ENCODE peak calls at places on chromosomes 12 and 14, in ten cellular contexts. B is IMR-90; L is ovary; C is colonic mucosa; P is tibial artery; I is PC-3; V is lung; Q is right cardiac atrium; D is psoas muscle; M is CD8-positive, alpha-beta T cell. W is an unnamed sample. For H3K9me3, the result is how much of the 10 kb centered on the place peaks cover.

GRCh38 chr12:30447061-30447750 is 248.5 kb downstream of the IPO8 start:
- DNase-seq in V (no peak), I (no peak), P (no peak), Q (no peak), M (no peak), C (no peak), L (no peak), B (no peak), D (no peak), W (no peak)

GRCh38 chr12:120583478-120584030 is 2.4 kb upstream of the POP5 start:
- DNase-seq in C (peak), Q (peak), D (peak), M (peak), P (peak), I (peak), L (peak), V (peak), B (peak), W (peak)

GRCh38 chr14:74501135-74501614 is 7.6 kb downstream of the ISCA2 start:
- DNase-seq in L (peak), C (peak), D (peak), B (peak), V (peak), P (peak), M (no peak), I (peak), Q (peak), W (peak)

GRCh38 chr12:4849024-4849594 is 60.6 kb upstream of the KCNA1 start:
- DNase-seq in V (no peak), Q (no peak), D (no peak), C (no peak), P (no peak), I (peak), M (no peak), L (no peak), B (peak), W (peak)

GRCh38 chr12:121227294-121227693 is 17.4 kb downstream of the P2RX4 start:
- DNase-seq in D (no peak), Q (no peak), M (no peak), C (peak), V (peak), I (peak), L (no peak), P (no peak), B (no peak), W (no peak)

GRCh38 chr14:90555126-90556049 is 158.6 kb downstream of the CALM1 start:
- DNase-seq in B (no peak), I (no peak), D (no peak), P (no peak), M (no peak), C (no peak), L (no peak), V (no peak), Q (no peak), W (no peak)

GRCh38 chr14:99025418-99025817 is 246.6 kb downstream of the BCL11B start:
- DNase-seq in C (no peak), B (no peak), L (no peak), D (no peak), V (no peak), I (no peak), Q (no peak), M (no peak), P (peak), W (no peak)

GRCh38 chr12:1605129-1606020 is 11.0 kb upstream of the FBXL14 start:
- DNase-seq in Q (peak), D (peak), L (peak), C (peak), B (peak), V (peak), I (peak), P (peak), M (no peak), W (peak)

GRCh38 chr12:66144796-66145754 is 14.5 kb upstream of the LLPH start:
- DNase-seq in L (peak), P (no peak), I (peak), C (peak), V (peak), Q (peak), D (no peak), M (no peak), B (peak), W (peak)

GRCh38 chr14:101395779-101396178 is 165.5 kb upstream of the DIO3 start:
- DNase-seq in M (no peak), C (no peak), B (no peak), L (no peak), D (no peak), I (no peak), V (no peak), P (no peak), Q (no peak), W (no peak)

GRCh38 chr14:105931808-105932483 is 405.6 kb downstream of the TMEM121 start:
- DNase-seq in B (no peak), Q (no peak), P (peak), I (peak), L (no peak), M (no peak), D (no peak), V (no peak), C (no peak), W (no peak)

GRCh38 chr14:54438703-54439102 is 2.5 kb downstream of the CNIH1 start:
- DNase-seq in B (no peak), L (no peak), V (no peak), C (no peak), P (no peak), I (peak), Q (no peak), D (no peak), M (no peak), W (no peak)

GRCh38 chr12:88623777-88624548 is 43.7 kb upstream of the KITLG start:
- DNase-seq in P (no peak), Q (no peak), D (no peak), M (no peak), L (no peak), V (no peak), C (no peak), I (no peak), B (no peak), W (no peak)

GRCh38 chr12:131948166-131948712 is 1.5 kb upstream of the EP400 start:
- DNase-seq in D (no peak), P (peak), I (no peak), M (no peak), Q (no peak), C (no peak), L (no peak), V (no peak), B (no peak), W (no peak)
- H3K27ac ChIP-seq in D (peak), P (peak), I (no peak), M (peak), Q (no peak), C (no peak), L (no peak), V (peak), B (no peak), W (no peak)

GRCh38 chr12:6226701-6227096 is 26.5 kb downstream of the CD9 start:
- DNase-seq in M (no peak), Q (peak), C (peak), L (peak), P (peak), I (no peak), V (no peak), D (peak), B (no peak), W (no peak)

GRCh38 chr12:6226002-6226700 is 26.0 kb downstream of the CD9 start:
- DNase-seq in Q (peak), B (peak), P (peak), I (no peak), D (peak), V (no peak), M (no peak), C (peak), L (peak), W (peak)

GRCh38 chr12:6224550-6224949 is 24.4 kb downstream of the CD9 start:
- DNase-seq in D (peak), Q (peak), L (no peak), I (peak), C (no peak), V (no peak), P (peak), B (no peak), M (no peak), W (peak)

GRCh38 chr12:6223545-6223944 is 23.3 kb downstream of the CD9 start:
- DNase-seq in C (no peak), I (no peak), D (no peak), M (no peak), V (no peak), L (no peak), Q (no peak), B (no peak), P (no peak), W (no peak)

DNA sequence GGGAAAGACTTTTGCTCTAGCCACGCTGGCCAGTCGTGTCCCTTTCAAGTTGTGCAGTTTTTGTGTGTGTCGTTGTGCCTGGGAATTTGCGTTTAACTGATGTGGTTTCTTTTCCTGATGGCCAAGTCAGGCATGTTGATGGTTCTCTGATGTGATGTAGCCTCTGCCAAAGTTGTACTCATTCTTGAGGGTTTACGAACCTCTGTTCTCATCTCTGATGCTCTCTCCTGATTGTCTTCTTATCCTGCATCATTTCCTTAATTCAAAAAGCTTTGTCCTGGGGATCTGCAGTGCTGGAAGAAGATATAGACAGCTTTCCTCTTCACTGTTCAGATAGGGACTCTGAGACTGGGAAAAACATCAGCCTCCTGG is 25.4 kb downstream of the CD9 start:
- DNase-seq in M (no peak), D (no peak), C (no peak), I (no peak), Q (no peak), V (no peak), L (no peak), B (no peak), P (no peak), W (no peak)
- H3K4me3 ChIP-seq in M (no peak), D (peak), C (no peak), I (no peak), Q (no peak), V (no peak), L (no peak), B (no peak), P (no peak), W (no peak)

GRCh38 chr14:104164041-104164440 is 25.7 kb downstream of the KIF26A start:
- DNase-seq in C (no peak), L (no peak), P (no peak), B (no peak), M (no peak), Q (no peak), V (no peak), D (no peak), I (no peak), W (no peak)
- H3K9me3 ChIP-seq in C (under half), L (under half), P (under half), B (under half), M (under half), Q (under half), V (under half), D (under half), I (under half), W (under half)

GRCh38 chr12:67270622-67271021 is 1.5 kb downstream of the CAND1 start:
- DNase-seq in P (no peak), V (no peak), M (no peak), Q (no peak), L (no peak), B (no peak), D (no peak), I (no peak), C (no peak), W (no peak)
- H3K27ac ChIP-seq in P (peak), V (no peak), M (peak), Q (no peak), L (no peak), B (peak), D (peak), I (peak), C (peak), W (peak)

DNA sequence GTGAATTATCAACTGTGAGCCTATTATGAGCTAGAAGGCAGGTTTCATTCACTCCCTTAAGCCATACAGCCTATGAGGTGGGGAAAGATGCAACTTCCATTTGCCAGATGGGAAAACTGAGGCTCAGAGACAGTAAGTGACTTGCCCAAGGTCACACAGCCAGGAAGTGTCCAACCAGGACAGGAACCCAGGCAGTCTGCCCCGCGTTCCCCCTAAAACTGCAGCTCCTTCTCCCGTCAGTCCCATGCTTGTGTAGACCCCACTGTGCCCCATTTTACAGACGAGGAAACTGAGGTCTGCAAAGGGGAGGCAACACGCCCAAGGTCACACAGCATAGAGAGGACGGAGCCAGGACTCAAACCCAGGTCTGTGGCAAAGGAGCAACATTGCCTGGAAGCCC is 50.6 kb downstream of the NCOR2 start:
- DNase-seq in M (no peak), D (no peak), I (no peak), C (no peak), V (no peak), L (no peak), Q (no peak), B (no peak), P (no peak), W (no peak)
- H3K4me3 ChIP-seq in M (no peak), D (peak), I (peak), C (peak), V (no peak), L (peak), Q (peak), B (no peak), P (peak), W (no peak)

GRCh38 chr12:44476683-44477082 is 399.4 kb downstream of the NELL2 start:
- DNase-seq in B (no peak), M (no peak), C (no peak), P (no peak), D (no peak), V (no peak), I (no peak), Q (no peak), L (no peak), W (no peak)

DNA sequence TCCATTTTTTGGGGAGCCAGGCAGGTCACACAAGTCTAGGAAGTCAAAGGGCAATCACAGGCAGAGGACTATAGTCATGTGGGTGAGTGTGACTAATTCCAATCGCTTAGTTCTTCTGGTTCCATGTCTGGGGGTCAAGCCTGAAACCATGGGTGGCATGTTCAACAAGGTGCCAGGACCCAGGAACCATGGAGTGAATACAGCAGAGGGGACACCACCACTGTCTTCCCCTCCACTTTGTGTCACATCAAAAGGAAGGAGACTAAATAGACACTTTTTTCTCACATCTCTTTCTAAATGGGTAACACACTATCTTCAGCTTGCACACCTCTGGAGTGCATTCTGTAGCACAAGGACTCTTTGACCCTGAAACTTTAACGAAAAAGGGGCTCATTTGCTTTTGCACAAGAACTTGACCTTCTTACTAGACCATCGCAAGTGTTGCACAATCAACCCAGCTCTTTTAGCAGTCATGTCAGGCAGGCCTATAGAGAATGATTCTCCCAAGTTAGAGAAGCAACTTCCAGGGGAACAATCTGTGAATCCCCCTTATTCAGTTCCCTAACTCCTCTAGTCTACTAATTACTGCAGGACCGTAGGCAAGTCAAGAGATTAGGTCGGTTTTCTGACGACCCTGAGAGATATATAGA is 398.7 kb downstream of the NELL2 start:
- DNase-seq in C (no peak), L (no peak), B (no peak), I (no peak), M (no peak), D (no peak), P (no peak), Q (no peak), V (no peak), W (no peak)
- H3K9me3 ChIP-seq in C (under half), L (under half), B (under half), I (under half), M (under half), D (under half), P (under half), Q (under half), V (under half), W (under half)

GRCh38 chr12:79557690-79558315 is 133.0 kb downstream of the PAWR start:
- DNase-seq in L (no peak), P (no peak), B (no peak), V (no peak), M (no peak), D (no peak), Q (no peak), I (no peak), C (no peak), W (no peak)
- H3K27ac ChIP-seq in L (no peak), P (peak), B (no peak), V (no peak), M (no peak), D (no peak), Q (no peak), I (no peak), C (no peak), W (no peak)

DNA sequence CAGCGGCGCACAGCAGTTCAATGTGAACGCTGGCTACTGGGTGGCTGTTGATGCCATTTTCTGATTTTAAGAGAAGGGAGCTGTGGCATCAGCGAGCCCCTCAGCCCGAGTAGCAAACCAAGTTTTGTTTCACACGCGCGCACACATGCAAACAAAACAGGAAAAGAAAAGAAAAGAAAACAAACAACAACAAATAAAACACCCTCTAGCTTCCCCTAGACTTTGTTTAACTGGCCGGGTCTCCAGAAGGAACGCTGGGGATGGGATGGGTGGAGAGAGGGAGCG is 540 bp downstream of the PAX9 start:
- DNase-seq in D (no peak), M (no peak), L (no peak), I (no peak), B (no peak), Q (no peak), V (no peak), P (no peak), C (no peak), W (no peak)
- H3K4me3 ChIP-seq in D (peak), M (no peak), L (peak), I (peak), B (no peak), Q (peak), V (no peak), P (peak), C (peak), W (peak)

GRCh38 chr14:84128025-84128424 is 1401.9 kb upstream of the FLRT2 start:
- DNase-seq in L (no peak), P (no peak), B (peak), C (no peak), V (no peak), I (peak), D (no peak), M (no peak), Q (no peak), W (peak)
- H3K9me3 ChIP-seq in L (under half), P (under half), B (under half), C (under half), V (under half), I (under half), D (under half), M (under half), Q (under half), W (under half)

GRCh38 chr12:57940052-57940914 is 1.1 kb upstream of the ATP23 start:
- DNase-seq in Q (no peak), D (no peak), P (no peak), L (no peak), M (no peak), C (no peak), I (no peak), B (no peak), V (no peak), W (no peak)

GRCh38 chr12:57935839-57936512 is 5.4 kb upstream of the ATP23 start:
- DNase-seq in D (peak), V (peak), P (peak), C (peak), Q (peak), I (peak), M (peak), L (peak), B (peak), W (peak)

GRCh38 chr12:57936513-57936883 is 4.9 kb upstream of the ATP23 start:
- DNase-seq in B (no peak), D (no peak), Q (no peak), I (no peak), L (no peak), C (no peak), M (no peak), V (no peak), P (no peak), W (no peak)

GRCh38 chr12:57939291-57939690 is 2.1 kb upstream of the ATP23 start:
- DNase-seq in P (no peak), D (no peak), C (no peak), I (no peak), V (no peak), B (no peak), L (no peak), Q (no peak), M (no peak), W (peak)

GRCh38 chr12:57934804-57935203 is 6.6 kb upstream of the ATP23 start:
- DNase-seq in C (no peak), I (no peak), Q (no peak), D (no peak), M (no peak), B (no peak), P (no peak), V (no peak), L (no peak), W (no peak)
- H3K27ac ChIP-seq in C (no peak), I (no peak), Q (no peak), D (no peak), M (no peak), B (no peak), P (no peak), V (no peak), L (no peak), W (no peak)